ENCODE peak calls at places on chromosomes 3 and 15, in five cellular contexts. H, Q, J, N and X are unnamed samples.

GRCh38 chr3:8964436-8965370 is 1.4 kb upstream of the RAD18 start:
- DNase-seq in H (no peak), Q (no peak), J (no peak), N (peak; percentile 77), X (no peak)

GRCh38 chr3:156010829-156011228 is 109.5 kb upstream of the KCNAB1 start:
- DNase-seq in H (no peak), Q (no peak), J (no peak), N (peak; percentile 1), X (no peak)

GRCh38 chr3:179526989-179527391 is 35.7 kb upstream of the ACTL6A start:
- DNase-seq in H (no peak), Q (no peak), J (peak; percentile 39), N (peak; percentile 65), X (peak; percentile 46)

GRCh38 chr3:113773381-113773780 is 26.5 kb downstream of the ATP6V1A start:
- DNase-seq in H (no peak), Q (no peak), J (no peak), N (peak; percentile 84), X (no peak)

GRCh38 chr3:55910543-55910942 is 423.4 kb upstream of the WNT5A start:
- DNase-seq in H (no peak), Q (no peak), J (no peak), N (no peak), X (no peak)

GRCh38 chr3:132341746-132342145 is 24.5 kb downstream of the ACP3 start:
- DNase-seq in H (no peak), Q (no peak), J (no peak), N (no peak), X (no peak)

GRCh38 chr3:126126811-126127431 is 43.0 kb upstream of the SLC41A3 start:
- DNase-seq in H (no peak), Q (peak; percentile 32), J (no peak), N (no peak), X (no peak)

GRCh38 chr3:188542196-188542595 is 388.2 kb downstream of the LPP start:
- DNase-seq in H (no peak), Q (no peak), J (no peak), N (no peak), X (no peak)

GRCh38 chr3:197132916-197133530 is 103.4 kb upstream of the MELTF start:
- DNase-seq in H (no peak), Q (no peak), J (no peak), N (peak; percentile 52), X (no peak)

GRCh38 chr3:72231439-72232196 is 446.7 kb upstream of the PROK2 start:
- DNase-seq in H (no peak), Q (no peak), J (no peak), N (no peak), X (no peak)

GRCh38 chr3:131775660-131776059 is 259.2 kb downstream of the CPNE4 start:
- DNase-seq in H (no peak), Q (no peak), J (no peak), N (no peak), X (no peak)

GRCh38 chr3:179723617-179724016 is 70.8 kb downstream of the USP13 start:
- DNase-seq in H (no peak), Q (no peak), J (no peak), N (no peak), X (no peak)

GRCh38 chr3:4866841-4867240 is 112.4 kb upstream of the BHLHE40 start:
- DNase-seq in H (no peak), Q (no peak), J (no peak), N (peak; percentile 82), X (no peak)

GRCh38 chr15:90469723-90470122 is 60.0 kb upstream of the CRTC3 start:
- DNase-seq in H (no peak), Q (no peak), J (no peak), N (no peak), X (no peak)

GRCh38 chr3:136074546-136074945 is 109.0 kb downstream of the PPP2R3A start:
- DNase-seq in H (no peak), Q (no peak), J (no peak), N (peak; percentile 27), X (no peak)

DNA sequence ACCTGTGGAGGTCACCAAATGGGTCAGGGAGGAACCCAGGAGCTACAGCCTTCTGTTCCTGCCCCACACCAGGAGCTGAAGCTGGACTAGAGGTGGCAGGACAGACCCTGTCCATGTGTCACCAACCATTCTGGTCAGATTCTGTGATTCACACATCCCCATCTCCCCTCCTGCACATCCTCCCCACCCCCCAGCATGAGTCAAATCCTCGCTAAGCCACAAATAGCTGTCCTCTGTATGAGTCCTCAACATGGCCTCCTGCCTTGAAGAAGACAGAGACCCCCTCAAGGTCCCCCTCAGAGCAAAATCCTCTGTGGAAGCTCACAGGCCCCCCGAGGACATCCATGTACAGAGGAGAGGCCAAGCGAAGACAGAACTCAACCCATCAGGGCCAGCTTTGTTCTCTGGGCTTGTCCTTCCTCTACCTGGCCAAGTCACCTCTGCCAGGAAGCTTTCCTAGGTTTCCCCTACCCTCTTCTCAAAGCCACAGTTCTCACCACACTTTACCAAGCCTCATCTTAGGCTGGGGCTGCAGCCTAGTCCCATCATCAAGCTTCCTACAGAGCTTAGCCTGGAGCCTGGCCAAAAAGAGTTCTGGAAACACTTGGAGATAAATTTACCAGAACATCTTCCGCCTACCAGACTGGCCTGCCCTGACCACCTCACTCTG is 17.1 kb downstream of the CACNA2D2 start:
- DNase-seq in H (no peak), Q (no peak), J (no peak), N (peak; percentile 12), X (no peak)
- TF ChIP-seq CTCF in H (no peak), Q (no peak), J (no peak), N (no peak), X (no peak)

GRCh38 chr3:105827959-105828358 is 40.9 kb downstream of the CBLB start:
- DNase-seq in H (no peak), Q (no peak), J (no peak), N (peak; percentile 65), X (no peak)
- TF ChIP-seq CTCF in H (peak; percentile 17), Q (no peak), J (no peak), N (peak; percentile 41), X (no peak)

DNA sequence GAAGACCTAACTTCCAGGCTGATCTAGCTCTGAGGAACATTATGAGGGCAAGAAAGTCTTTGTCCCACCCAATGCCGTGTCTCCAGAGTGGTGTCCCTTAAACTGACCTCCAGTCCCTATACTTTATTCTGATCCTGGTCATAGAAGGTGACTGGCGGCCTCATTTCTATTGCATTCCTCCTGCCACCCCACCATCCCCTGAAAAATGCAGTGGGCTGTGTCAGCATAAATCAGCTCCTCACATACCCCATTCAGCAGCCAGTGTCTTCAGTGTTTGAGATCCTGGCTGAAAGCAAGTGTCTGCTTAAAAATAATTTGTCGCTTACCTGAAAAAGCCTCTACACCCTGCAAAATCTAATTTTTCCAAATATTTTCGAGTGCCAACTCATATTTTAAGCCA is 346.1 kb downstream of the FEZF2 start:
- DNase-seq in H (no peak), Q (no peak), J (no peak), N (no peak), X (no peak)
- TF ChIP-seq CTCF in H (no peak), Q (no peak), J (no peak), N (no peak), X (no peak)

GRCh38 chr15:62059108-62059817 is 984 bp downstream of the VPS13C start:
- DNase-seq in H (no peak), Q (no peak), J (no peak), N (peak; percentile 4), X (no peak)
- TF ChIP-seq CTCF in H (peak; percentile 30), Q (no peak), J (no peak), N (peak; percentile 32), X (no peak)

GRCh38 chr3:111621535-111621934 is 26.4 kb upstream of the ZBED2 start:
- DNase-seq in H (no peak), Q (no peak), J (no peak), N (no peak), X (no peak)
- TF ChIP-seq CTCF in H (peak; percentile 44), Q (no peak), J (no peak), N (peak; percentile 6), X (no peak)

DNA sequence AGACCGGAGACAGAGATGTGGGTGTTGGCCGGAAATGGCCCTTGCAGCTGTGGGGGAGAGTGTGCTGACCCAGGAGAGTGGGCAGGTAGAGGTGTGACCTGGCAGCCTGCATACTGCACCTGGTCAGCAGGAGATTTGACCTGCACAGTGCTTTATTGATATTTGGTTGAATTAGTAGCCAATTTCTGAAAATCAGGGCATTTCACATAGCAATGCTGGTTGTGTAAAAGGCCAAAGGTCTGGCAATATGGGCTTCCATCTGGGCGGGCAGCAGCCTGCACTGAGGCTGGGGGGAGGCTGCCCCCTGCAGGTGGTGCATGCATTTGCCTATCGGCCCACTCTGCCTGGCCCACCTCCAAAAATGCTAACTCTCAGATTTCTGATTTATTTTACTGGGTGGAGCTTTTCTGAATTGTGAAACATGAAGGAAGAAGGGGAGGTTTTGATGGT is 9.4 kb upstream of the MGLL start:
- DNase-seq in H (peak; percentile 26), Q (peak; percentile 87), J (peak; percentile 53), N (peak; percentile 49), X (no peak)
- TF ChIP-seq CTCF in H (peak; percentile 75), Q (peak; percentile 54), J (peak; percentile 59), N (peak; percentile 65), X (peak; percentile 51)

GRCh38 chr15:62067448-62068044 is 769 bp downstream of the C2CD4A start:
- DNase-seq in H (peak; percentile 21), Q (peak; percentile 88), J (peak; percentile 34), N (peak; percentile 8), X (no peak)

GRCh38 chr15:62069551-62069950 is 2.8 kb downstream of the C2CD4A start:
- DNase-seq in H (no peak), Q (no peak), J (no peak), N (no peak), X (no peak)

GRCh38 chr15:62068787-62069170 is 2.0 kb downstream of the C2CD4A start:
- DNase-seq in H (no peak), Q (no peak), J (no peak), N (peak; percentile 33), X (no peak)

GRCh38 chr15:62066663-62067447 is at the start of gene C2CD4A:
- DNase-seq in H (peak; percentile 63), Q (peak; percentile 90), J (peak; percentile 84), N (peak; percentile 22), X (peak; percentile 75)

DNA sequence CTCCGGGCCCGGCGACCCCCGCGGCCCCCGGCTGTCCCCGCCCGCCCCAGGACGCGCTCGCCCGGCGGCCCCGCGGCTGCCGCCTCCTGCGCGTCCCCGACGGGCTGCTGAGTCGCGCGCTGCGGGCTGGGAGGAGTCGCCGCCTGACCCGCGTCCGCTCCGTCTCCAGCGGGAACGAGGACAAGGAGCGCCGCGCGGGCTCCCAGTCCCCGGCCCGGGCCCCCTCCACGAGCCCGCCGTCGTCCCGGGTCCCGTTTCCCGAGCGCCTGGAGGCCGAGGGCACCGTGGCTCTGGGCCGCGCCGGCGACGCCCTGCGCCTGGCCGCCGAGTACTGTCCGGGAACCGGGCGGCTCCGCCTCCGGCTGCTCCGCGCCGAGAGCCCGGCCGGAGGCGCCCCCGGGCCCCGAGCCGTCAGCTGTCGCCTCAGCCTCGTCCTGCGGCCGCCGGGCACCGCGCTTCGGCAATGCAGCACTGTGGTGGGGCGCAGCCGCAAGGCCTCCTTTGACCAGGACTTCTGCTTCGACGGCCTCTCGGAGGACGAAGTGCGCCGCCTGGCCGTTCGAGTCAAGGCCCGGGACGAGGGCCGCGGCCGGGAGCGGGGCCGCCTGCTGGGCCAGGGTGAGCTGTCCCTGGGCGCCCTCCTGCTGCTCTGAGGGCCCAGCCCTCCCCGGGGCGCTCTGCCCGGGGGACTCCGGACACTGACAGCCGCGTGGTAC is 1.5 kb downstream of the C2CD4A start:
- DNase-seq in H (peak; percentile 47), Q (peak; percentile 92), J (peak; percentile 60), N (peak; percentile 36), X (peak; percentile 48)
- TF ChIP-seq CTCF in H (peak; percentile 41), Q (peak; percentile 35), J (peak; percentile 17), N (no peak), X (no peak)